ENCODE peak calls at places on chromosomes 2 and 18, in ten cellular contexts. F, Q, J, V, Z, W, G, O, K and E are unnamed samples.

GRCh38 chr18:44683566-44683965 is 2.9 kb downstream of the SETBP1 start:
- DNase-seq in F (no peak), Q (no peak), J (peak), V (no peak), Z (no peak), W (no peak), G (no peak), O (no peak), K (no peak), E (no peak)

GRCh38 chr18:79637181-79637920 is 42.3 kb upstream of the CTDP1 start:
- DNase-seq in F (no peak), Q (no peak), J (no peak), V (no peak), Z (no peak), W (no peak), G (no peak), O (no peak), K (no peak), E (no peak)

GRCh38 chr2:102055346-102055975 is 63.7 kb downstream of the IL1R2 start:
- DNase-seq in F (no peak), Q (no peak), J (peak), V (no peak), Z (no peak), W (no peak), G (no peak), O (no peak), K (no peak), E (no peak)

GRCh38 chr2:177843188-177843587 is 229.4 kb downstream of the PDE11A start:
- DNase-seq in F (no peak), Q (no peak), J (no peak), V (no peak), Z (no peak), W (no peak), G (no peak), O (no peak), K (no peak), E (no peak)

GRCh38 chr18:10020176-10020575 is 106.4 kb downstream of the VAPA start:
- DNase-seq in F (no peak), Q (no peak), J (peak), V (no peak), Z (no peak), W (no peak), G (peak), O (no peak), K (no peak), E (no peak)

GRCh38 chr2:10158681-10159080 is 36.1 kb downstream of the RRM2 start:
- DNase-seq in F (no peak), Q (no peak), J (no peak), V (no peak), Z (no peak), W (no peak), G (no peak), O (no peak), K (no peak), E (no peak)

GRCh38 chr18:8409151-8409550 is 200.1 kb upstream of the RAB12 start:
- DNase-seq in F (no peak), Q (no peak), J (no peak), V (no peak), Z (no peak), W (no peak), G (no peak), O (no peak), K (no peak), E (no peak)

GRCh38 chr2:160257015-160257741 is 57.1 kb upstream of the ITGB6 start:
- DNase-seq in F (no peak), Q (no peak), J (no peak), V (no peak), Z (no peak), W (no peak), G (peak), O (no peak), K (no peak), E (peak)

GRCh38 chr2:156329922-156330726 is 2.4 kb downstream of the NR4A2 start:
- DNase-seq in F (no peak), Q (peak), J (no peak), V (no peak), Z (no peak), W (no peak), G (no peak), O (no peak), K (no peak), E (no peak)

GRCh38 chr2:95020275-95021014 is 5.1 kb upstream of the MAL start:
- DNase-seq in F (no peak), Q (no peak), J (no peak), V (no peak), Z (no peak), W (no peak), G (no peak), O (peak), K (no peak), E (no peak)

GRCh38 chr2:62348700-62349099 is 152.8 kb downstream of the B3GNT2 start:
- DNase-seq in F (no peak), Q (no peak), J (no peak), V (no peak), Z (no peak), W (no peak), G (no peak), O (no peak), K (no peak), E (no peak)

GRCh38 chr2:120522151-120522751 is 176.3 kb downstream of the INHBB start:
- DNase-seq in F (no peak), Q (no peak), J (no peak), V (no peak), Z (peak), W (no peak), G (no peak), O (no peak), K (no peak), E (no peak)